ENCODE peak calls at places on chromosomes 6 and 20, in five cellular contexts. Z, T, A, F and R are unnamed samples.

GRCh38 chr20:32252189-32252588 is 25.3 kb upstream of the KIF3B start:
- DNase-seq in Z (no peak), T (no peak), A (no peak), F (no peak), R (no peak)

GRCh38 chr20:57243480-57244220 is 22.8 kb downstream of the BMP7 start:
- DNase-seq in Z (no peak), T (no peak), A (peak), F (no peak), R (no peak)

GRCh38 chr6:10478187-10479040 is 42.7 kb upstream of the GCNT2 start:
- DNase-seq in Z (no peak), T (peak), A (peak), F (peak), R (peak)

GRCh38 chr20:48983423-48984400 is 62.2 kb downstream of the ARFGEF2 start:
- DNase-seq in Z (no peak), T (peak), A (peak), F (no peak), R (peak)

GRCh38 chr20:5497556-5497955 is 180.8 kb upstream of the PROKR2 start:
- DNase-seq in Z (no peak), T (no peak), A (no peak), F (no peak), R (no peak)

GRCh38 chr6:132082421-132082820 is 131.2 kb upstream of the CCN2 start:
- DNase-seq in Z (no peak), T (no peak), A (no peak), F (no peak), R (peak)

GRCh38 chr20:36575066-36575743 is 1.8 kb downstream of the TGIF2 start:
- DNase-seq in Z (peak), T (peak), A (peak), F (no peak), R (peak)

GRCh38 chr6:118902731-118903130 is 8.8 kb downstream of the ASF1A start:
- DNase-seq in Z (no peak), T (no peak), A (peak), F (no peak), R (peak)

GRCh38 chr20:63310265-63310971 is 17.4 kb downstream of the COL20A1 start:
- DNase-seq in Z (no peak), T (no peak), A (no peak), F (no peak), R (no peak)

GRCh38 chr6:24743265-24743943 is 24.4 kb upstream of the C6orf62 start:
- DNase-seq in Z (no peak), T (no peak), A (peak), F (peak), R (peak)

GRCh38 chr6:95232477-95232876 is 344.9 kb upstream of the MANEA start:
- DNase-seq in Z (no peak), T (no peak), A (no peak), F (no peak), R (no peak)

GRCh38 chr6:11160199-11160598 is 48.7 kb upstream of the ERVFRD-1 start:
- DNase-seq in Z (no peak), T (no peak), A (peak), F (no peak), R (no peak)

GRCh38 chr6:37099442-37099841 is 70.5 kb upstream of the PIM1 start:
- DNase-seq in Z (no peak), T (no peak), A (peak), F (no peak), R (no peak)

GRCh38 chr6:127468936-127469335 is 9.7 kb upstream of the KIAA0408 start:
- DNase-seq in Z (no peak), T (no peak), A (no peak), F (no peak), R (no peak)

GRCh38 chr6:72418495-72418894 is 203.4 kb upstream of the KCNQ5 start:
- DNase-seq in Z (no peak), T (no peak), A (no peak), F (no peak), R (peak)

GRCh38 chr6:42321976-42322375 is 104.3 kb upstream of the MRPS10 start:
- DNase-seq in Z (no peak), T (no peak), A (no peak), F (no peak), R (no peak)

GRCh38 chr6:101534821-101535220 is 141.3 kb downstream of the GRIK2 start:
- DNase-seq in Z (no peak), T (no peak), A (no peak), F (no peak), R (no peak)

GRCh38 chr6:106692112-106692822 is 62.9 kb downstream of the QRSL1 start:
- DNase-seq in Z (peak), T (no peak), A (peak), F (no peak), R (peak)

GRCh38 chr6:5999688-6000608 is 6.8 kb downstream of the NRN1 start:
- DNase-seq in Z (peak), T (no peak), A (no peak), F (no peak), R (no peak)

GRCh38 chr6:35230950-35231349 is 17.2 kb downstream of the SCUBE3 start:
- DNase-seq in Z (no peak), T (no peak), A (no peak), F (no peak), R (peak)

GRCh38 chr6:81890846-81891245 is 138.4 kb upstream of the TENT5A start:
- DNase-seq in Z (no peak), T (no peak), A (no peak), F (no peak), R (peak)

GRCh38 chr6:164962805-164963204 is 346.6 kb downstream of the C6orf118 start:
- DNase-seq in Z (no peak), T (no peak), A (no peak), F (no peak), R (no peak)

GRCh38 chr6:8814440-8815000 is 379.2 kb upstream of the SLC35B3 start:
- DNase-seq in Z (no peak), T (no peak), A (no peak), F (no peak), R (no peak)

GRCh38 chr20:46400828-46401477 is 5.5 kb downstream of the ELMO2 start:
- DNase-seq in Z (no peak), T (no peak), A (no peak), F (no peak), R (peak)

GRCh38 chr6:6803180-6803978 is 214.9 kb downstream of the LY86 start:
- DNase-seq in Z (no peak), T (no peak), A (peak), F (peak), R (no peak)

GRCh38 chr6:109736273-109737031 is 45.4 kb downstream of the FIG4 start:
- DNase-seq in Z (no peak), T (no peak), A (no peak), F (no peak), R (peak)

GRCh38 chr6:70198825-70199224 is 104.1 kb downstream of the COL9A1 start:
- DNase-seq in Z (no peak), T (no peak), A (no peak), F (no peak), R (no peak)

GRCh38 chr6:163120223-163120622 is 294.3 kb upstream of the QKI start:
- DNase-seq in Z (no peak), T (no peak), A (no peak), F (no peak), R (no peak)

GRCh38 chr6:44001318-44001868 is 125.9 kb downstream of the MRPL14 start:
- DNase-seq in Z (peak), T (peak), A (no peak), F (peak), R (peak)

GRCh38 chr20:45937765-45938164 is 3.3 kb downstream of the PCIF1 start:
- DNase-seq in Z (no peak), T (no peak), A (no peak), F (no peak), R (no peak)

GRCh38 chr20:10609276-10609675 is 64.5 kb downstream of the JAG1 start:
- DNase-seq in Z (no peak), T (no peak), A (no peak), F (no peak), R (peak)

GRCh38 chr6:77814119-77814518 is 161.3 kb downstream of the MEI4 start:
- DNase-seq in Z (no peak), T (no peak), A (no peak), F (no peak), R (no peak)

GRCh38 chr20:41229259-41229658 is 88.3 kb downstream of the ZHX3 start:
- DNase-seq in Z (no peak), T (no peak), A (no peak), F (no peak), R (peak)

GRCh38 chr20:1381753-1382591 is 10.9 kb downstream of the FKBP1A start:
- DNase-seq in Z (no peak), T (no peak), A (no peak), F (no peak), R (peak)

GRCh38 chr20:50501970-50502745 is 8.0 kb upstream of the PTPN1 start:
- DNase-seq in Z (no peak), T (no peak), A (no peak), F (no peak), R (no peak)

GRCh38 chr20:50506270-50506579 is 4.0 kb upstream of the PTPN1 start:
- DNase-seq in Z (no peak), T (no peak), A (no peak), F (no peak), R (no peak)

GRCh38 chr20:50509923-50510705 is at the start of gene PTPN1:
- DNase-seq in Z (peak), T (peak), A (peak), F (peak), R (peak)

GRCh38 chr20:50508171-50508761 is 1.9 kb upstream of the PTPN1 start:
- DNase-seq in Z (peak), T (no peak), A (no peak), F (no peak), R (peak)

DNA sequence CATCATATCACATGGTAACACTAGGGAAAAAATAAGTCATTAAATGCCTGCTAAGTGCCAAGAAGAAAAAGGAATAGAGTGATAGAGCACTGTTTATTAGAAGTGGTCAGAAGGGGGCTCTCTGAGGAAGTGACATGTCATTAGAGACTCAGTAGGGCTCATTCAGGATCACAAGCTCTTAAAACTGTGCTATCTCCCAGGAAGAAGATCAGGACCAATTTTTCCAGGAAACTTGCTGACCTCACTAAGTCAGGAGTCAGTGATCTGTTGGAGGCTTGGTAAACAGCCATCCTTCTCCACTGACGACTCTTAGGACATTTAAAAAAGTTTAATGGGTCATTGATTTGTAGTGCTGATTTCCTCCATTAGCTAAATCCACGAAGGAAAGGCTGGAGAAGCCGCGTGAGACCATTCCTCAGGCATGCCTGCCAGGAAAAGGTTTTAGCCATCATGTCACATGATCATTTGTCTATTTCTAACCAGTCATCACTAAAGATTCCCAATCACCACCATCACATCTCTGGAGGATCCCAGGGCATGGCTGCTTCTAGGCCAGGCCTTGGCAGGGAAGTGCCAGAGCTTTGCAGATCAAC is 5.9 kb upstream of the PTPN1 start:
- DNase-seq in Z (no peak), T (no peak), A (no peak), F (peak), R (peak)
- H3K9ac ChIP-seq in Z (no peak), T (no peak), A (no peak), F (no peak), R (no peak)

GRCh38 chr6:55980627-55981211 is 105.3 kb upstream of the BMP5 start:
- DNase-seq in Z (no peak), T (peak), A (peak), F (peak), R (peak)

GRCh38 chr6:55983861-55984260 is 108.5 kb upstream of the BMP5 start:
- DNase-seq in Z (no peak), T (no peak), A (no peak), F (no peak), R (no peak)

GRCh38 chr6:55974688-55975087 is 99.3 kb upstream of the BMP5 start:
- DNase-seq in Z (no peak), T (peak), A (no peak), F (no peak), R (no peak)

GRCh38 chr6:55977959-55978358 is 102.6 kb upstream of the BMP5 start:
- DNase-seq in Z (no peak), T (no peak), A (no peak), F (no peak), R (no peak)
- TF ChIP-seq CTCF in Z (no peak), T (no peak), A (no peak), F (no peak), R (no peak)

DNA sequence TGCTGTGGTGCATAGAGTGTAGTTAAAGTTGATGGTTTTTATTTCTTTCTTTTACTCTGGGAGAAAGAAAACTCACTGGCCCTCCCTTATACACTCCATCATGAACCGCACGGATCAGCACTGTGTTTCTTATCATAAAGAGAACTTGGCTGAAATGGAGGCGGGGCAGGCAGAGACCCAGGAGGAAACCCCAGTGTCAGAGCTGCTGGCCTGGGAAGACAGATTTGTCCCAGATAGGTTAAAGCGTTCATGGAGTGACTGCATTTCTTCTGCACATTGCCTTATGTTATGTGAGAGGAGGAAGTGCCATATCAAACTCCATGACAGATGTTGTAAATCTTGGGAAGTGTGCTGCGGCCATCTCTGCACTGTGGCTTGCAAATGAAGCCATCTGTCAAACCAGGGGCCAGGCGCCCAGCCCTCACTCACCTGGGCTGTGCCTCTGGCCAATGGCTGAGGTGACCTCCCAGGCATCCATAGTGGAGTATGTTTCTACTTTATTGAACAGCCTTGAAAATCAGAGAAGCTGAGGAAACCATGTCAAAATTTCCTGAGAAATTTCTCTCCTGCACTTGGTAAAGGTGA is 163.0 kb downstream of the SLC24A3 start:
- DNase-seq in Z (no peak), T (no peak), A (no peak), F (no peak), R (no peak)
- H3K9ac ChIP-seq in Z (no peak), T (no peak), A (no peak), F (no peak), R (no peak)

GRCh38 chr6:142550310-142550709 is 248.5 kb downstream of the ADGRG6 start:
- DNase-seq in Z (no peak), T (no peak), A (no peak), F (no peak), R (no peak)

GRCh38 chr6:142548571-142548970 is 246.8 kb downstream of the ADGRG6 start:
- DNase-seq in Z (no peak), T (no peak), A (no peak), F (no peak), R (no peak)

DNA sequence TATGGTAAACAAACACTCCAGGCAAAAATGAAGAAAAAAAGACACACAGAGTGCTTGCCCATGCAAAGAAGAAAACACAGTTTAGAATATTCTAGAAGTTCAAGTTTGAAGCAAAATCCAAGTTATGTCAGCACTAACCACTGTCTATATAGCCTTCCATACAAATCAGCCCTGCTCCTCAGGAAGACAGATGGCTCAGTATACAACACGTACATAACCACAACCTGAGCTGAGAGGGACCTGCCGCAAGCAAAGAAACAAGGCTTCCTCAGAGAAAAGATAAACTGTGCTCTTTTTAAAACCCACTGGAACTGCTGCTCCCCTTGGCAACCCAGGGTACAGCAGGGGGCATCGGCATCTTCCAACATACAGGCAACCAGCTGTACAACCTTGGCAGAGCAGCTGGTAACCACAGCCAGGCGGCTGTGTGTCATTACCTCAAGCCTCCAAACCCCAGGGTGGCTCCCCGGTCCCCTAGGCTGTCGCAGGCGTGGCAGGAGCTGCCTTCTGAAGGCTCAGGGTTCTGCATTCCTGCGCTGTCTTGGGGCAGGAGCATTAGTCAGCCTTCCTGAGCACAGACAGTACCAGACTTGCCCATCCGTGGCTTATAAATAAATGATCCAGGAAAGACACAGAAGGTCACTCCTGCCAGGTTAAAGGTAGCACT is 249.5 kb downstream of the ADGRG6 start:
- DNase-seq in Z (peak), T (no peak), A (peak), F (peak), R (peak)
- TF ChIP-seq CTCF in Z (no peak), T (no peak), A (peak), F (no peak), R (no peak)

DNA sequence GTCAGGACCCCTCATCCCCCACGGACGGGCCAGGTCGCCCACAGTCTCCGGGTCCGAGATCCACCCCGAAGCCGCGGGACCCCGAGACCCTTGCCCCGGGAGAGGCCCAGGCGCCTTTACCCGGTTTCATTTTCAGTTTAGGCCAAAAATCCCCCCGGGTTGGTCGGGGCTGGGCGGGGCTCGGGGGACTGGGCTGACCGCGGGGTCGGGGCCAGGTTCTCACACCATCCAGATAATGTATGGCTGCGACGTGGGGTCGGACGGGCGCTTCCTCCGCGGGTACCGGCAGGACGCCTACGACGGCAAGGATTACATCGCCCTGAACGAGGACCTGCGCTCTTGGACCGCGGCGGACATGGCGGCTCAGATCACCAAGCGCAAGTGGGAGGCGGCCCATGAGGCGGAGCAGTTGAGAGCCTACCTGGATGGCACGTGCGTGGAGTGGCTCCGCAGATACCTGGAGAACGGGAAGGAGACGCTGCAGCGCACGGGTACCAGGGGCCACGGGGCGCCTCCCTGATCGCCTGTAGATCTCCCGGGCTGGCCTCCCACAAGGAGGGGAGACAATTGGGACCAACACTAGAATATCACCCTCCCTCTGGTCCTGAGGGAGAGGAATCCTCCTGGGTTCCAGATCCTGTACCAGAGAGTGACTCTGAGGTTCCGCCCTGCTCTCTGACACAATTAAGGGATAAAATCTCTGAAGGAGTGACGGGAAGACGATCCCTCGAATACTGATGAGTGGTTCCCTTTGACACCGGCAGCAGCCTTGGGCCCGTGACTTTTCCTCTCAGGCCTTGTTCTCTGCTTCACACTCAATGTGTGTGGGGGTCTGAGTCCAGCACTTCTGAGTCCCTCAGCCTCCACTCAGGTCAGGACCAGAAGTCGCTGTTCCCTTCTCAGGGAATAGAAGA is 978 bp downstream of the HLA-A start:
- DNase-seq in Z (no peak), T (peak), A (no peak), F (no peak), R (no peak)
- H3K9ac ChIP-seq in Z (peak), T (peak), A (peak), F (peak), R (peak)

GRCh38 chr6:128554302-128554701 is 33.9 kb upstream of the PTPRK start:
- DNase-seq in Z (no peak), T (no peak), A (no peak), F (peak), R (peak)
- TF ChIP-seq CTCF in Z (no peak), T (no peak), A (peak), F (peak), R (peak)